ENCODE peak calls at places on chromosomes 1 and 21, in seven cellular contexts. X, E, O, B, C, P and D are unnamed samples.

GRCh38 chr1:9589719-9590157 is 1.0 kb downstream of the TMEM201 start:
- DNase-seq in X (peak; percentile 5), E (no peak), O (no peak), B (no peak), C (no peak), P (no peak), D (peak; percentile 50)

GRCh38 chr1:234756066-234756783 is 146.2 kb upstream of the IRF2BP2 start:
- DNase-seq in X (peak; percentile 37), E (no peak), O (peak; percentile 41), B (no peak), C (no peak), P (peak; percentile 53), D (no peak)

GRCh38 chr1:228487336-228488106 is at the start of gene RNF187:
- DNase-seq in X (peak; percentile 18), E (no peak), O (peak; percentile 60), B (no peak), C (peak; percentile 98), P (no peak), D (no peak)

GRCh38 chr21:44712203-44713028 is 1.0 kb upstream of the TSPEAR start:
- DNase-seq in X (no peak), E (no peak), O (no peak), B (no peak), C (no peak), P (no peak), D (no peak)

GRCh38 chr1:234545512-234546386 is 64.2 kb downstream of the IRF2BP2 start:
- DNase-seq in X (peak; percentile 44), E (no peak), O (no peak), B (no peak), C (no peak), P (no peak), D (no peak)

GRCh38 chr1:74415935-74416334 is 96.5 kb downstream of the LRRC53 start:
- DNase-seq in X (no peak), E (no peak), O (no peak), B (no peak), C (no peak), P (no peak), D (no peak)

GRCh38 chr1:55695151-55695550 is 480.0 kb upstream of the USP24 start:
- DNase-seq in X (no peak), E (no peak), O (no peak), B (no peak), C (no peak), P (no peak), D (no peak)

GRCh38 chr1:48693674-48694347 is 82.9 kb downstream of the BEND5 start:
- DNase-seq in X (no peak), E (no peak), O (no peak), B (no peak), C (no peak), P (no peak), D (no peak)

GRCh38 chr21:38861006-38861405 is 55.3 kb downstream of the ETS2 start:
- DNase-seq in X (no peak), E (no peak), O (no peak), B (no peak), C (no peak), P (no peak), D (no peak)

GRCh38 chr1:160342520-160342919 is 530 bp downstream of the COPA start:
- DNase-seq in X (no peak), E (no peak), O (peak; percentile 45), B (no peak), C (no peak), P (no peak), D (peak; percentile 34)

GRCh38 chr1:3069491-3070303 is 694 bp downstream of the PRDM16 start:
- DNase-seq in X (peak; percentile 19), E (peak; percentile 14), O (no peak), B (peak; percentile 28), C (no peak), P (peak; percentile 50), D (peak; percentile 67)

GRCh38 chr1:159944623-159945455 is 574 bp downstream of the IGSF9 start:
- DNase-seq in X (no peak), E (no peak), O (no peak), B (no peak), C (peak; percentile 32), P (no peak), D (no peak)

GRCh38 chr1:56728964-56729363 is 83.8 kb downstream of the PRKAA2 start:
- DNase-seq in X (no peak), E (no peak), O (no peak), B (no peak), C (no peak), P (no peak), D (no peak)

GRCh38 chr1:212118872-212119260 is 83.3 kb downstream of the DTL start:
- DNase-seq in X (no peak), E (no peak), O (no peak), B (no peak), C (no peak), P (no peak), D (no peak)

GRCh38 chr1:93976291-93976690 is 67.1 kb upstream of the GCLM start:
- DNase-seq in X (no peak), E (no peak), O (no peak), B (no peak), C (no peak), P (no peak), D (peak; percentile 22)

GRCh38 chr1:198811436-198811835 is 172.6 kb downstream of the PTPRC start:
- DNase-seq in X (no peak), E (no peak), O (no peak), B (no peak), C (no peak), P (no peak), D (no peak)

GRCh38 chr1:53183277-53183990 is 13.2 kb upstream of the CPT2 start:
- DNase-seq in X (peak; percentile 97), E (no peak), O (no peak), B (no peak), C (no peak), P (no peak), D (peak; percentile 32)

GRCh38 chr1:55474168-55474786 is 259.1 kb upstream of the USP24 start:
- DNase-seq in X (peak; percentile 54), E (no peak), O (no peak), B (no peak), C (no peak), P (no peak), D (no peak)

GRCh38 chr1:184493987-184494388 is 107.2 kb downstream of the C1orf21 start:
- DNase-seq in X (no peak), E (no peak), O (no peak), B (no peak), C (no peak), P (no peak), D (no peak)

GRCh38 chr1:246497331-246497915 is 9.7 kb downstream of the SMYD3 start:
- DNase-seq in X (peak; percentile 79), E (peak; percentile 52), O (peak; percentile 83), B (peak; percentile 69), C (peak; percentile 52), P (peak; percentile 39), D (peak; percentile 72)

GRCh38 chr21:28590722-28591121 is 402.0 kb downstream of the LTN1 start:
- DNase-seq in X (no peak), E (no peak), O (no peak), B (no peak), C (peak; percentile 48), P (no peak), D (peak; percentile 61)

GRCh38 chr21:42640486-42640885 is 12.9 kb upstream of the PDE9A start:
- DNase-seq in X (no peak), E (no peak), O (no peak), B (no peak), C (no peak), P (no peak), D (no peak)

GRCh38 chr21:25582888-25583287 is 24.4 kb downstream of the MRPL39 start:
- DNase-seq in X (no peak), E (no peak), O (no peak), B (no peak), C (no peak), P (no peak), D (no peak)

GRCh38 chr1:204331275-204331674 is 28.5 kb downstream of the PLEKHA6 start:
- DNase-seq in X (no peak), E (no peak), O (no peak), B (no peak), C (no peak), P (no peak), D (no peak)

GRCh38 chr21:25980710-25981109 is 189.9 kb downstream of the APP start:
- DNase-seq in X (no peak), E (no peak), O (no peak), B (no peak), C (no peak), P (no peak), D (no peak)

GRCh38 chr1:84780000-84780716 is 89.9 kb upstream of the SSX2IP start:
- DNase-seq in X (peak; percentile 5), E (no peak), O (peak; percentile 13), B (no peak), C (no peak), P (no peak), D (no peak)

GRCh38 chr1:107609808-107610207 is 355.2 kb downstream of the VAV3 start:
- DNase-seq in X (no peak), E (no peak), O (no peak), B (no peak), C (no peak), P (no peak), D (no peak)

GRCh38 chr1:148367596-148367995 is 115.5 kb downstream of the PPIAL4G start:
- DNase-seq in X (no peak), E (no peak), O (no peak), B (no peak), C (no peak), P (no peak), D (no peak)

GRCh38 chr1:153978274-153978909 is 918 bp upstream of the JTB start:
- DNase-seq in X (no peak), E (no peak), O (no peak), B (no peak), C (no peak), P (no peak), D (no peak)

GRCh38 chr1:61083799-61084385 is 1.5 kb downstream of the NFIA start:
- DNase-seq in X (no peak), E (no peak), O (no peak), B (no peak), C (no peak), P (no peak), D (no peak)

GRCh38 chr21:25626752-25627151 is 12.3 kb upstream of the JAM2 start:
- DNase-seq in X (no peak), E (no peak), O (no peak), B (no peak), C (peak; percentile 13), P (no peak), D (no peak)

GRCh38 chr1:222994506-222995229 is 148.4 kb downstream of the TLR5 start:
- DNase-seq in X (peak; percentile 73), E (peak; percentile 64), O (no peak), B (peak; percentile 84), C (no peak), P (no peak), D (peak; percentile 42)

GRCh38 chr1:27068922-27069321 is 56.3 kb upstream of the TENT5B start:
- DNase-seq in X (no peak), E (no peak), O (no peak), B (no peak), C (no peak), P (no peak), D (no peak)

GRCh38 chr1:14653461-14653960 is 55.0 kb downstream of the KAZN start:
- DNase-seq in X (no peak), E (no peak), O (no peak), B (no peak), C (no peak), P (no peak), D (no peak)

GRCh38 chr21:36199021-36199420 is 42.4 kb downstream of the DOP1B start:
- DNase-seq in X (no peak), E (no peak), O (no peak), B (no peak), C (no peak), P (no peak), D (no peak)

GRCh38 chr1:226664413-226665101 is 74.5 kb downstream of the ITPKB start:
- DNase-seq in X (peak; percentile 94), E (peak; percentile 35), O (no peak), B (peak; percentile 84), C (no peak), P (peak; percentile 70), D (peak; percentile 47)

GRCh38 chr1:233459968-233460367 is 132.4 kb downstream of the MAP3K21 start:
- DNase-seq in X (no peak), E (no peak), O (no peak), B (no peak), C (peak; percentile 47), P (no peak), D (peak; percentile 63)